ENCODE peak calls at places on chromosomes 6 and 20, in four cellular contexts. G is B cell, T is RCC 7860, L is spleen. Q is an unnamed sample.

GRCh38 chr6:106300944-106301343 is 24.6 kb downstream of the ATG5 start:
- DNase-seq in G (peak; percentile 22), T (peak; percentile 27), L (no peak), Q (no peak)

GRCh38 chr20:11101243-11101642 is 427.4 kb upstream of the JAG1 start:
- DNase-seq in G (no peak), T (no peak), L (no peak), Q (no peak)

GRCh38 chr6:21664263-21665081 is 70.9 kb downstream of the SOX4 start:
- DNase-seq in G (peak; percentile 21), T (no peak), L (peak; percentile 73), Q (no peak)

GRCh38 chr6:47168176-47168575 is 126.0 kb upstream of the ADGRF1 start:
- DNase-seq in G (no peak), T (peak; percentile 93), L (no peak), Q (no peak)

GRCh38 chr6:129936329-129937165 is 75.4 kb upstream of the TMEM244 start:
- DNase-seq in G (peak; percentile 65), T (peak; percentile 20), L (no peak), Q (peak; percentile 38)

GRCh38 chr6:22828179-22829062 is 259.1 kb downstream of the HDGFL1 start:
- DNase-seq in G (peak; percentile 4), T (peak; percentile 93), L (no peak), Q (no peak)

GRCh38 chr20:24909086-24909780 is 39.8 kb upstream of the CST7 start:
- DNase-seq in G (no peak), T (no peak), L (no peak), Q (no peak)

GRCh38 chr6:137725949-137726348 is 141.1 kb upstream of the TNFAIP3 start:
- DNase-seq in G (no peak), T (no peak), L (no peak), Q (no peak)

GRCh38 chr20:62066983-62067433 is 1.3 kb upstream of the TAF4 start:
- DNase-seq in G (peak; percentile 42), T (no peak), L (peak; percentile 74), Q (no peak)

GRCh38 chr20:25310268-25310920 is 62.5 kb downstream of the PYGB start:
- DNase-seq in G (peak; percentile 17), T (peak; percentile 93), L (peak; percentile 75), Q (no peak)

GRCh38 chr6:121285041-121285440 is 49.2 kb downstream of the TBC1D32 start:
- DNase-seq in G (no peak), T (no peak), L (no peak), Q (no peak)

GRCh38 chr6:169843991-169844390 is 92.6 kb downstream of the ERMARD start:
- DNase-seq in G (no peak), T (no peak), L (peak; percentile 58), Q (no peak)

Q was measured in effector CD4-positive, alpha-beta T cell.